ENCODE peak calls at places on chromosomes 16 and 17, in eight cellular contexts. K is brain microvascular endothelial cell, Q is neural progenitor cell, F is lower leg skin, A is thoracic aorta, E is astrocyte of the spinal cord, P is ovary, S is H1. N is an unnamed sample.

GRCh38 chr17:67994827-67995567 is 1.3 kb downstream of the C17orf58 start:
- DNase-seq in S (no peak), F (no peak), P (no peak), Q (no peak), K (peak; percentile 82), E (peak; percentile 75), A (no peak), N (peak; percentile 96)

GRCh38 chr17:57899822-57900221 is 50.0 kb upstream of the MRPS23 start:
- DNase-seq in E (no peak), S (no peak), Q (no peak), A (no peak), P (no peak), F (no peak), K (no peak), N (no peak)

GRCh38 chr17:72353502-72353901 is 232.7 kb downstream of the SOX9 start:
- DNase-seq in S (no peak), E (no peak), P (no peak), F (no peak), K (no peak), Q (peak; percentile 9), A (no peak), N (no peak)

GRCh38 chr17:1997146-1997586 is 28.0 kb downstream of the RTN4RL1 start:
- DNase-seq in E (no peak), A (no peak), F (no peak), S (no peak), Q (no peak), P (no peak), K (no peak), N (no peak)

GRCh38 chr17:46832945-46833839 is 14.7 kb upstream of the WNT3 start:
- DNase-seq in P (no peak), A (no peak), K (peak; percentile 54), F (no peak), S (no peak), E (peak; percentile 75), Q (peak; percentile 33), N (peak; percentile 88)

GRCh38 chr16:11535494-11535893 is 51.2 kb downstream of the LITAF start:
- DNase-seq in F (peak; percentile 60), S (no peak), Q (no peak), A (no peak), K (no peak), P (no peak), E (no peak), N (no peak)

GRCh38 chr17:61385091-61385868 is 14.4 kb upstream of the TBX2 start:
- DNase-seq in K (no peak), S (no peak), Q (no peak), E (no peak), A (no peak), F (no peak), P (no peak), N (no peak)

GRCh38 chr16:70250748-70251650 is 741 bp downstream of the EXOSC6 start:
- DNase-seq in E (peak; percentile 48), P (no peak), F (no peak), Q (peak; percentile 76), K (peak; percentile 11), A (no peak), S (peak; percentile 71), N (peak; percentile 36)

GRCh38 chr17:72657467-72658317 is 434.8 kb downstream of the SLC39A11 start:
- DNase-seq in P (no peak), K (no peak), A (no peak), F (no peak), S (no peak), E (peak; percentile 13), Q (no peak), N (peak; percentile 40)

GRCh38 chr16:79114759-79115158 is 485.8 kb downstream of the MAF start:
- DNase-seq in A (no peak), P (no peak), K (no peak), Q (no peak), F (no peak), E (no peak), S (no peak), N (no peak)

GRCh38 chr17:45051060-45051719 is at the start of gene DCAKD:
- DNase-seq in A (peak; percentile 69), Q (peak; percentile 99), F (peak; percentile 88), S (peak; percentile 89), K (peak; percentile 92), P (peak; percentile 90), E (peak; percentile 96), N (peak; percentile 91)

GRCh38 chr16:17328971-17329370 is 141.8 kb downstream of the XYLT1 start:
- DNase-seq in P (no peak), F (no peak), Q (no peak), K (no peak), A (no peak), E (no peak), S (no peak), N (peak; percentile 75)

GRCh38 chr17:18250259-18250658 is 8.3 kb downstream of the FLII start:
- DNase-seq in K (no peak), S (no peak), E (no peak), A (no peak), P (no peak), Q (no peak), F (peak; percentile 62), N (no peak)

GRCh38 chr16:46882304-46882939 is 1.7 kb upstream of the GPT2 start:
- DNase-seq in F (no peak), S (no peak), P (no peak), Q (no peak), K (no peak), A (no peak), E (no peak), N (no peak)

GRCh38 chr17:63029520-63029919 is 63.5 kb downstream of the TANC2 start:
- DNase-seq in P (no peak), F (no peak), S (no peak), K (peak; percentile 25), E (peak; percentile 65), A (no peak), Q (no peak), N (peak; percentile 30)

GRCh38 chr16:74868501-74868900 is 93.9 kb upstream of the FA2H start:
- DNase-seq in Q (peak; percentile 61), F (no peak), S (no peak), E (peak; percentile 27), A (no peak), P (no peak), K (peak; percentile 37), N (peak; percentile 41)

GRCh38 chr17:31391496-31391949 is at the start of gene RAB11FIP4:
- DNase-seq in S (peak; percentile 52), Q (peak; percentile 81), F (peak; percentile 5), K (no peak), E (no peak), P (no peak), A (no peak), N (no peak)

GRCh38 chr17:34107019-34107418 is 148.1 kb upstream of the CCL2 start:
- DNase-seq in S (no peak), Q (no peak), P (no peak), A (no peak), K (no peak), E (no peak), F (no peak), N (no peak)

DNA sequence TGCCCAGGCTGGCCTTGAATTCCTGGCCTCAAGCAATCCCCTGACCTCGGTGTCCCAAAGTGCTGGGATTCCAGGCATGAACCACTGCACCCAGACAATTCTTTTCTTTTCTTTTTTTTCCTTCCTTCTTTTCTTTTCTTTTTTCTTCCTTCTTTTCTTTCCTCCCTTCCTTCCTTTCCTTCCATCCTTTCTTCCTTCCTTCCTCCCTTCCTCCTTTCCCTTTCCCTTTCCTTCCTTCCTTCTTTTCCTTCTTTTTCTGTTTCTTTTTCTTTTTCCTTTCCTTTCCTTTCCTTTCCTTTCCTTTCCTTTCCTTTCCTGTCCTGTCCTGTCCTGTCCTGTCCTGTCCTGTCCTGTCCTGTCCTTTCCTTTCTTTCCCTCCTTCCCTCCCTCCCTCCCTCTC is 44.6 kb downstream of the PLCG2 start:
- DNase-seq in Q (no peak), F (no peak), E (no peak), A (no peak), P (no peak), K (no peak), S (no peak), N (no peak)
- H3K4me3 ChIP-seq in Q (no peak overlapping the region), F (no peak overlapping the region), E (no peak overlapping the region), A (no peak overlapping the region), P (no peak overlapping the region), K (no peak overlapping the region), S (no peak overlapping the region), N (no peak overlapping the region)

GRCh38 chr16:88345031-88345942 is 37.5 kb upstream of the ZNF469 start:
- DNase-seq in Q (no peak), A (no peak), F (no peak), S (no peak), P (no peak), K (no peak), E (no peak), N (no peak)
- TF ChIP-seq CTCF in Q (no peak), A (no peak), F (no peak), S (no peak), P (no peak), K (no peak), E (no peak), N (no peak)

GRCh38 chr16:20902426-20902825 is 1.9 kb downstream of the LYRM1 start:
- DNase-seq in F (no peak), S (no peak), P (no peak), K (no peak), E (no peak), A (no peak), Q (no peak), N (no peak)
- H3K4me3 ChIP-seq in F (no peak overlapping the region), S (no peak overlapping the region), P (no peak overlapping the region), K (no peak overlapping the region), E (no peak overlapping the region), A (peak overlapping the region; percentile 85), Q (peak overlapping the region; percentile 89), N (no peak overlapping the region)

GRCh38 chr16:81259916-81260315 is 21.4 kb downstream of the BCO1 start:
- DNase-seq in A (no peak), S (no peak), F (no peak), E (no peak), P (no peak), K (no peak), Q (no peak), N (no peak)

GRCh38 chr16:81264386-81264785 is 25.9 kb downstream of the BCO1 start:
- DNase-seq in F (no peak), Q (no peak), P (no peak), K (no peak), E (no peak), S (no peak), A (no peak), N (no peak)

GRCh38 chr16:81265052-81265451 is 26.6 kb downstream of the BCO1 start:
- DNase-seq in S (no peak), Q (no peak), E (no peak), P (no peak), K (no peak), A (no peak), F (no peak), N (no peak)

GRCh38 chr16:81263470-81264200 is 25.1 kb downstream of the BCO1 start:
- DNase-seq in F (no peak), P (peak; percentile 75), K (no peak), E (no peak), A (no peak), S (no peak), Q (no peak), N (peak; percentile 57)

DNA sequence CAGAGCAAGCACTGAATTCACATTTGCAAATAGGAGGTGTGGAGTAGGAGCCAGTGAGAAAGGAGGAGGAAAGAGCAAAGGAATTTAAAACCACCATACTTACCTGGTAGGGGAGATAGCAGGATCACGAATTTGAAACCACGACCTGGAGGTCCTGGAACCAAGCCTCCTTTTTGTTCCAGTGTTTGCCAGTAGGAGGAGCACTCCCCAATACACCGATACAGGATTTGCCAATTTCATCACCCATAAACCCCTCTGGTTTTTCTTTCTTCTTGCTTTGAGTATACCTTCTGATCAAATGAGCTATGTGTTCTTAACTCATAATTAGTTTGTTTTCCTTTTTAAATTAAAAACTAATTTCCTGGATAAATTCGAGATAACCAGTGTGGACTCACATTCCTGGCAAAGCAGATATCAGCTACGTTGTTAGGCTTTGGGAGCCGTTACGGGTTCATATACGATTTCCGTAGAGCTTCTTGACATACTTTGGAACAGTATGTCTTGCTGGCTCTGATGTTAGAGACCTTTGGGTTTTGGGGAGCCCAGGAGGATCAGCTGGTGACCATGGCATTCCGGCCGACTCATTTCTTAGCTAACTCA is 22.7 kb downstream of the BCO1 start:
- DNase-seq in F (no peak), K (no peak), S (peak; percentile 60), E (no peak), P (no peak), Q (no peak), A (no peak), N (peak; percentile 24)
- TF ChIP-seq CTCF in F (no peak), K (peak; percentile 82), S (peak; percentile 23), E (peak; percentile 71), P (no peak), Q (peak; percentile 59), A (peak; percentile 16), N (peak; percentile 88)

N was measured in fibroblast of mammary gland.